ENCODE peak calls at places on chromosomes 5 and 9, in nine cellular contexts. C is A549, H is pancreas, T is cardiac muscle cell, P is HCT116, Y is psoas muscle, S is colonic mucosa, K is H9, Z is body of pancreas. A is an unnamed sample.

GRCh38 chr5:147567917-147568598 is 58.2 kb upstream of the DPYSL3 start:
- DNase-seq in C (peak; percentile 11), H (no peak), T (peak; percentile 64), P (no peak), Y (no peak), S (no peak), K (peak; percentile 93), Z (no peak), A (no peak)

GRCh38 chr9:6827370-6827949 is 69.7 kb downstream of the KDM4C start:
- DNase-seq in C (peak; percentile 47), H (no peak), T (peak; percentile 71), P (peak; percentile 15), Y (no peak), S (peak; percentile 33), K (no peak), Z (peak; percentile 20), A (no peak)

GRCh38 chr5:147098233-147098790 is 136.5 kb upstream of the STK32A start:
- DNase-seq in C (peak; percentile 37), H (no peak), T (peak; percentile 66), P (peak; percentile 42), Y (no peak), S (peak; percentile 31), K (peak; percentile 61), Z (peak; percentile 51), A (no peak)

GRCh38 chr5:149799119-149799623 is 69.1 kb downstream of the PPARGC1B start:
- DNase-seq in C (peak; percentile 91), H (no peak), T (peak; percentile 71), P (no peak), Y (peak; percentile 79), S (peak; percentile 76), K (no peak), Z (peak; percentile 33), A (no peak)

GRCh38 chr9:38689678-38690077 is 30.3 kb downstream of the FAM240B start:
- DNase-seq in C (peak; percentile 75), H (no peak), T (peak; percentile 71), P (no peak), Y (no peak), S (no peak), K (peak; percentile 80), Z (no peak), A (no peak)

GRCh38 chr5:111859031-111859430 is 102.0 kb upstream of the NREP start:
- DNase-seq in C (no peak), H (no peak), T (peak; percentile 72), P (no peak), Y (no peak), S (no peak), K (no peak), Z (no peak), A (no peak)

GRCh38 chr9:557601-558201 is 283.8 kb upstream of the DMRT1 start:
- DNase-seq in C (peak; percentile 91), H (no peak), T (no peak), P (peak; percentile 41), Y (no peak), S (no peak), K (peak; percentile 43), Z (no peak), A (no peak)

GRCh38 chr5:95162231-95162992 is 122.5 kb downstream of the MCTP1 start:
- DNase-seq in C (no peak), H (no peak), T (no peak), P (no peak), Y (no peak), S (no peak), K (no peak), Z (no peak), A (no peak)

GRCh38 chr9:116646661-116647514 is 40.2 kb upstream of the TRIM32 start:
- DNase-seq in C (peak; percentile 53), H (no peak), T (peak; percentile 79), P (peak; percentile 24), Y (no peak), S (no peak), K (no peak), Z (peak; percentile 22), A (no peak)

GRCh38 chr9:76662476-76663281 is 101.6 kb upstream of the PCA3 start:
- DNase-seq in C (no peak), H (no peak), T (no peak), P (no peak), Y (no peak), S (no peak), K (no peak), Z (no peak), A (no peak)

GRCh38 chr5:151078490-151079262 is 2.2 kb downstream of the TNIP1 start:
- DNase-seq in C (no peak), H (no peak), T (no peak), P (no peak), Y (peak; percentile 11), S (no peak), K (no peak), Z (peak; percentile 54), A (no peak)
- H3K27ac ChIP-seq in C (peak overlapping the region; percentile 34), H (peak overlapping the region; percentile 48), T (no peak overlapping the region), P (no peak overlapping the region), Y (peak overlapping the region; percentile 99), S (peak overlapping the region; percentile 19), K (no peak overlapping the region), Z (peak overlapping the region; percentile 75), A (peak overlapping the region; percentile 98)

GRCh38 chr5:78512440-78512839 is 136.1 kb downstream of the LHFPL2 start:
- DNase-seq in C (no peak), H (no peak), T (no peak), P (no peak), Y (no peak), S (no peak), K (no peak), Z (no peak), A (no peak)

GRCh38 chr5:78508231-78508765 is 140.3 kb downstream of the LHFPL2 start:
- DNase-seq in C (no peak), H (no peak), T (peak; percentile 50), P (no peak), Y (no peak), S (no peak), K (no peak), Z (no peak), A (no peak)

GRCh38 chr5:78509145-78509865 is 139.3 kb downstream of the LHFPL2 start:
- DNase-seq in C (no peak), H (no peak), T (no peak), P (no peak), Y (no peak), S (no peak), K (no peak), Z (no peak), A (no peak)

GRCh38 chr5:78511116-78511906 is 137.3 kb downstream of the LHFPL2 start:
- DNase-seq in C (no peak), H (no peak), T (no peak), P (no peak), Y (peak; percentile 34), S (no peak), K (no peak), Z (peak; percentile 55), A (no peak)

DNA sequence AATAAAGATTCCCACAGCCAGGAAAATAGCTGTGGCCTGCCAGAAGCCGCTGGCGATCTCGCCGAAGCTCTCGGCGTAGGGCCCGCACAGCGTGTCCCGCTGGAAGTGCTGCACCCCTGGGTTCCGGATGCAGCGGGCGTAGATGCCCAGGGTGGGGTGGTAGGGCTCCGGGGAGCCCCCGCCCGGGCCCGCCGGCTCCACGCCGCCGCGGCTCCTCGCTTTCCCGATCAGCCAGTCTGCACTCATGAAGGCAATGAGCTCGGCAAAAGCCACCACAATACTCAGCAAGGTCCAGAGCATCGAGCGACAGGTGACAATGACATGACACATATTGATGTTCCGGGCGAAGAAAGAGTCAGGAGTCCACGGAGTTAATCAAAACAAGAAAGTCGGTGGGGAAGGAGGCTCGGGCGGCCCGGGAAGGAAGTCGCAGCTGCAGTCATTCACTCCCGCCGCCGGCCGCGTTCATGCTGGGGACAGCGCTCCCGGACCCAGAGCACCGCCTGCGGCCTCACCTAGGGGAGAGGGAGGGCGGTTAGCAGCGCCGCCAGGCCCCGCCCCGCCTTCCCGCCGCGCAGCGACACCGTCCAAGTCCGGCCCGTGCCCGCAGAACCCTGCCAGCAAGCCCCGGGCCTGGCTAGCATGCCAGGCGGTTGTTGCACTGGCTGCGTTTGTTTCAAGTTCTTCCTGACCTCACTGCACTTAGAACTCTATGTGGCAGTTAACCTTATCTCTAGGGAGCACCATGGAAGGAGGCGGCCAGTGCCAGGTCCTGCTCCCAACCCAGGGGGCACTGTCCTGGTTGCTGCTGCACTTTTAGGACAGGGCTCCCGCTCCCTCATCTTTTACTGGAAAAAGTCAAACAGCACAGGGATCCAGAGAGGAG is 138.4 kb downstream of the LHFPL2 start:
- DNase-seq in C (no peak), H (peak; percentile 91), T (peak; percentile 44), P (no peak), Y (peak; percentile 70), S (peak; percentile 78), K (peak; percentile 76), Z (peak; percentile 82), A (peak; percentile 87)
- TF ChIP-seq CTCF in C (no peak), H (no peak), T (peak; percentile 29), P (no peak), Y (peak; percentile 23), S (no peak), K (peak; percentile 58), Z (no peak), A (peak; percentile 5)

DNA sequence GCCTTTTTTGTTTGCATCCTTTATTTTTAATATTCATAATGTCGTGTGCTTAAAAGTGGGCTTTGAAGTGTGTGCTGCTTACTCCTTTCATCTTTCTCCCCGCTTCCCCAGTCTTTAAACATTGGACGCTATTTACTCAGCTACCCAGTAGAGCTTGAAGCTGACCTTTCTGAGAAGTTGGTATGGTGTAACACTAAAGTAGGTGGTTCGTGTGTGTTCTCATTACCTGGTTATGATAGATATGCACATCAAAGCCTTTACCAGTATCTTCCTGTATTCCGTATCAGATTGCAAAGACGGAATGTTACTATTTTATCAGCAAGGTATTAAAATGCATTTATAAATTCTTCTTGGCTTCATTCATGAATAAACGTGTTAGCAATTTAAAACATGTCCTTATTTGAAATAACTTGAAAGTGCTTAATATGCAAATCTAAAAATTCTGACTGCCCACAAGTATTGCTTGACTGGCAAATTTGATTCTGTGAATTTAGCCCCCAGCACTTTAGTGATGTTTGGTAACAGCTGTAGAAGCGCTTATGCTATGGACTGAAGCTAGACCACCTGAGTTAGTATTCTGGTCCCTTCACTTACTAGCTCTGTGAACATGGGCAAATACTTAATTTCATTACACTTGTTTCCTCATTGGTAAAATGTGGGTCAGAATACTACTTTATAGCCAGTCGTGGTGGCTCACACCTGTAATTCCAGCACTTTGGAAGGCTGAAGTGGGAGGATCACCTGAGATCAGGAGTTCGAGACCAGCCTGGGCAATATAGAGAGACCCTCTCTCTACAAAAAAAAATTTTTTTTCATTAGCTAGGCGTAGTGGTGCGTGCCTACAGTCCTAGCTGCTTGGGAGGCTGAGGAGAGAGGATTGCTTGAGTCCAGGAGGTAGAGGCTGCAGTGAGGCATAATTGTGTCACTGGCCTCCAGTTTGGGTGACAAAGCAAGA is 1.7 kb downstream of the RRAGA start:
- DNase-seq in C (no peak), H (no peak), T (no peak), P (no peak), Y (no peak), S (no peak), K (no peak), Z (no peak), A (no peak)
- H3K27ac ChIP-seq in C (peak overlapping the region; percentile 92), H (no peak overlapping the region), T (peak overlapping the region; percentile 91), P (no peak overlapping the region), Y (peak overlapping the region; percentile 97), S (no peak overlapping the region), K (no peak overlapping the region), Z (no peak overlapping the region), A (no peak overlapping the region)

DNA sequence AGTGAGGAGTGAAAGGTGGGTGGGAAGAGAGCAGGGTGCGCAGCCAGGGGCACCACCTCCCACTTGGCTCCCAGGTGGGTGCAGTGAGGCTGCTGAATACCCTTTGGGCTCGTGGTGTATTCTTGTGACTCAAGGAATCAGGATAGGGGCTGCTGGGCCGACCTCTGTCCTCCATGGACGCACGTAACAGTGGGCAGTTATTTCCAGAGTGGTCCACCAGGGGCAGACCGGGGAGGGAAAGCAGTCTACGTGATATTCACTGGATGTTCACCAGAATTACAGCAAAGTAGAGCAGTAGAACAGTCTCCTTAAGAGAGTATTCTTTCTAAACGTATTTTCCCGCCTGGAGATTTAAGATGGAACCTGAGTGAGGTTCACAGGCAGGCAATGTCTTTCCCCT is 88.5 kb downstream of the SYK start:
- DNase-seq in C (no peak), H (no peak), T (no peak), P (no peak), Y (no peak), S (no peak), K (peak; percentile 55), Z (no peak), A (no peak)
- TF ChIP-seq CTCF in C (no peak), H (no peak), T (peak; percentile 11), P (no peak), Y (no peak), S (no peak), K (peak; percentile 58), Z (no peak), A (no peak)